ENCODE peak calls at places on chromosome 10, in seven cellular contexts. O is thoracic aorta, S is choroid plexus epithelial cell, T is A549, W is transverse colon, B is PC-9, N is lower lobe of right lung. P is an unnamed sample.

GRCh38 chr10:129580010-129580409 is 113.0 kb downstream of the MGMT start:
- DNase-seq in O (no peak), S (no peak), T (no peak), W (no peak), B (no peak), N (no peak), P (no peak)

GRCh38 chr10:78740976-78741375 is 327.8 kb upstream of the ZMIZ1 start:
- DNase-seq in O (no peak), S (no peak), T (no peak), W (no peak), B (no peak), N (no peak), P (no peak)

GRCh38 chr10:111072232-111072631 is 4.6 kb upstream of the ADRA2A start:
- DNase-seq in O (no peak), S (no peak), T (no peak), W (no peak), B (no peak), N (no peak), P (no peak)

GRCh38 chr10:74754397-74754796 is 72.0 kb upstream of the KAT6B start:
- DNase-seq in O (no peak), S (no peak), T (no peak), W (no peak), B (no peak), N (no peak), P (no peak)

GRCh38 chr10:21355591-21356011 is 169.9 kb downstream of the SKIDA1 start:
- DNase-seq in O (no peak), S (peak; percentile 60), T (no peak), W (no peak), B (peak; percentile 68), N (no peak), P (no peak)

GRCh38 chr10:126302831-126303230 is 85.4 kb downstream of the ADAM12 start:
- DNase-seq in O (no peak), S (peak; percentile 36), T (peak; percentile 6), W (no peak), B (no peak), N (no peak), P (no peak)

GRCh38 chr10:6465854-6466524 is 114.1 kb downstream of the PRKCQ start:
- DNase-seq in O (no peak), S (no peak), T (no peak), W (no peak), B (no peak), N (no peak), P (no peak)

GRCh38 chr10:29734980-29735627 is 100.3 kb upstream of the SVIL start:
- DNase-seq in O (no peak), S (peak; percentile 28), T (peak; percentile 36), W (peak; percentile 66), B (no peak), N (peak; percentile 89), P (no peak)

GRCh38 chr10:44366936-44367630 is 17.8 kb downstream of the CXCL12 start:
- DNase-seq in O (no peak), S (no peak), T (no peak), W (no peak), B (peak; percentile 25), N (no peak), P (no peak)

GRCh38 chr10:62907470-62908212 is 91.5 kb upstream of the EGR2 start:
- DNase-seq in O (no peak), S (no peak), T (no peak), W (no peak), B (no peak), N (no peak), P (no peak)

GRCh38 chr10:122567056-122567660 is 6.6 kb downstream of the DMBT1 start:
- DNase-seq in O (no peak), S (peak; percentile 38), T (peak; percentile 31), W (peak; percentile 30), B (no peak), N (no peak), P (no peak)

GRCh38 chr10:33459597-33459996 is 125.1 kb upstream of the NRP1 start:
- DNase-seq in O (no peak), S (peak; percentile 7), T (no peak), W (no peak), B (no peak), N (no peak), P (no peak)

GRCh38 chr10:96614515-96614914 is 27.7 kb upstream of the TM9SF3 start:
- DNase-seq in O (no peak), S (peak; percentile 68), T (peak; percentile 61), W (no peak), B (peak; percentile 80), N (no peak), P (no peak)

GRCh38 chr10:99304027-99304856 is 24.9 kb upstream of the CNNM1 start:
- DNase-seq in O (no peak), S (no peak), T (peak; percentile 36), W (no peak), B (no peak), N (no peak), P (no peak)

GRCh38 chr10:6498771-6499170 is 81.3 kb downstream of the PRKCQ start:
- DNase-seq in O (no peak), S (no peak), T (no peak), W (no peak), B (no peak), N (no peak), P (no peak)

GRCh38 chr10:28875535-28876208 is 198.4 kb downstream of the BAMBI start:
- DNase-seq in O (no peak), S (peak; percentile 76), T (peak; percentile 24), W (no peak), B (no peak), N (no peak), P (no peak)

GRCh38 chr10:112295853-112296830 is 12.9 kb downstream of the TECTB start:
- DNase-seq in O (no peak), S (peak; percentile 92), T (no peak), W (no peak), B (no peak), N (no peak), P (no peak)

GRCh38 chr10:49115015-49115795 is at the start of gene VSTM4:
- DNase-seq in O (no peak), S (peak; percentile 62), T (no peak), W (no peak), B (no peak), N (no peak), P (no peak)

GRCh38 chr10:30534465-30535144 is 94.9 kb downstream of the LYZL2 start:
- DNase-seq in O (peak; percentile 47), S (peak; percentile 89), T (peak; percentile 85), W (peak; percentile 80), B (peak; percentile 46), N (peak; percentile 54), P (peak; percentile 34)

DNA sequence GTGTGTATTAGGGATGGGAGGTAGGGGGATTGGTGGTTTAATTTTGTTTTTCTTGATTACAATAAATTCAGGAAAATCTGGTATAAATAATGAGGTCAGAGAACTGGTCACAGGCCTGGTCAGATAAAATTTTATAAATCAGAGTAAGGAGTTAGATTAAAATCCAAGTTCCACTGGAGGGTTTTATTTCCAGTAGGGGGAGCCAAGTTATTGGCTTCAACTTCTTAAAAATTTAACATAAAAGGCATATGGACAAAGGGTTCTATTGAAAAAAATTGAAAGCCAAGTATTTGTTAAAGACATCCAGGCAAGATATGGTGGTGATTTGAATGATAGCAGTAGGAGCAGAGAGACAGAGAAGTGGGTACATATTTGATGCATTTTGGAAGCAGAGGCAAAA is 763.3 kb downstream of the SORCS1 start:
- DNase-seq in O (no peak), S (peak; percentile 65), T (no peak), W (no peak), B (no peak), N (no peak), P (no peak)
- TF ChIP-seq CTCF in O (no peak), S (peak; percentile 62), T (no peak), W (no peak), B (peak; percentile 25), N (no peak), P (peak; percentile 49)

GRCh38 chr10:86522385-86522855 is 828 bp upstream of the WAPL start:
- DNase-seq in O (no peak), S (peak; percentile 21), T (no peak), W (no peak), B (no peak), N (no peak), P (no peak)

GRCh38 chr10:86520871-86521619 is 547 bp downstream of the WAPL start:
- DNase-seq in O (no peak), S (peak; percentile 60), T (peak; percentile 70), W (peak; percentile 66), B (peak; percentile 48), N (peak; percentile 73), P (no peak)

GRCh38 chr10:86521620-86522384 is at the start of gene WAPL:
- DNase-seq in O (peak; percentile 83), S (peak; percentile 95), T (peak; percentile 95), W (peak; percentile 96), B (peak; percentile 74), N (peak; percentile 97), P (peak; percentile 92)

GRCh38 chr10:86524225-86524982 is 2.8 kb upstream of the WAPL start:
- DNase-seq in O (no peak), S (no peak), T (no peak), W (no peak), B (no peak), N (no peak), P (no peak)

GRCh38 chr10:86523348-86523747 is 1.8 kb upstream of the WAPL start:
- DNase-seq in O (no peak), S (peak; percentile 31), T (peak; percentile 50), W (no peak), B (no peak), N (no peak), P (no peak)
- TF ChIP-seq CTCF in O (no peak), S (peak; percentile 35), T (peak; percentile 18), W (peak; percentile 12), B (peak; percentile 28), N (peak; percentile 20), P (no peak)

DNA sequence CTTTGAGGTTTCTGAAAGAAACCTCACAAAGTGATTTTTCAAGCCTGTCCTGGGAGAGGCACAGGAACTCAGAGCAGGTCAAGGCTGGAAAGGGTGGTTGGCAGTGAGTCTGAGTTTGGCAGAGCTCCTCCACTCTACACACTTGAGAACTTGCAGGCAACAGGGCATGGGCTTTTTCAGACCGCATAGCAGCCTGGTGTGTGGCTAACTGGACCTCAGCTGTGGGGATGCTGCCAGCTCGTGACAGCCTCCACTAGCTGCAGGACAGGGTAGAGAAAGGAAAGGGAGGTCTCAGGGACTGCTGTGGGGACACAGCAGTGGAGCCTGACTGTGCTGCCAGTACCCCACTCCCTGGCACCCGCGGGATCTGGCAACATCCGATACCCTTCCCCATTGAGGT is 2.6 kb downstream of the CDHR1 start:
- DNase-seq in O (no peak), S (no peak), T (no peak), W (peak; percentile 23), B (no peak), N (no peak), P (no peak)
- TF ChIP-seq CTCF in O (no peak), S (no peak), T (no peak), W (no peak), B (no peak), N (no peak), P (no peak)

DNA sequence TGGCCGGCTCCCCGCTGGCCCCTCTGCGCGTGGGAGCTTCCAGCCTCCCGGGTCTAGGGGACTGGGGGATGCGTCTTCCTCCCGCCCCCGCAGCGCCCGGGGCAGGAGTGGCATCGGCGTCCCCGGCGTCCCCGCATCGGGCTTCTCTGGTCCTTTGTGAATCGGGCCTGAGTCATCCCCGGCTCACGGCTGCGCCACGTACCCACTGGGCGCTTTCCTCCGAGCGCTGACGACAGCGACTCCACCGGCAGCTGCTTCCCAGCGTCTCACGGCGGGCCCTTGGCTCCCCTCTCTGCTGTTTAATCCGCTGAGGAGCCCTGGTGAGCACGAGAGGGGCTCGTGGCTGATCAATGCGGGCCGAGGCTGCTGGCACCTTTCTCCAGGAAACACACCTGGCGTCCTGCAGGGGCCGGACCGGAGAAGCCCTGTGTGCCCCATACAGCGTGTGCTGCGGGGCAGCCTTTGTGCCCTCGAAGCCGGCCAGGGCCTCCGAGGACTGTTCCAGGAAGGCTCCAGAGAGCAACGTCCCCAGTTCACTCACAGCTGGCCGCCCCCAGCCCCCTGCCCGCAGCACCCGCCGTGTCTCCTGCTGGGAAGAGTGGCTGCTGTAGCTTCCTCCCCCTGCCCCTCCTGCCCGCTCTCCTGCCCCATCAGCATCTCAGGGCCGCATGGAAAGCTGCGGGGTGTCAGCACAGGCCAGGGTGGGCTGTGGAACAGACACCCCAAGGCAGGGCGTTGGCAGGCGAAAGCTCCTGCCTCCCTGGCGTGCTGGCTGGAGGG is 95.5 kb upstream of the DIP2C start:
- DNase-seq in O (peak; percentile 44), S (peak; percentile 67), T (peak; percentile 36), W (peak; percentile 45), B (no peak), N (peak; percentile 57), P (peak; percentile 63)
- TF ChIP-seq CTCF in O (no peak), S (peak; percentile 47), T (peak; percentile 8), W (no peak), B (no peak), N (no peak), P (peak; percentile 14)